ENCODE peak calls at places on chromosomes 7 and 10, in ten cellular contexts. G is 8988T; K is activated CD8-positive, alpha-beta T cell treated with anti-CD3 and anti-CD28 coated beads, Interleukin-2, amount 10 ng/mL, durations not matched to agents 7 days and 5 days; B is uterus; H is lung; U is AG04450; J is left cardiac atrium; D is kidney epithelial cell; E is stimulated activated CD8-positive, alpha-beta memory T cell treated with anti-CD3 and anti-CD28 coated beads, Interleukin-12 subunit alpha, Interleukin-12 subunit beta, amount 100 ng/mL, for 4 hours; L is HT-29. M is an unnamed sample.

GRCh38 chr10:6347391-6347951 is 144.7 kb downstream of the PFKFB3 start:
- DNase-seq in G (no peak), K (peak; percentile 59), B (no peak), H (no peak), U (no peak), J (no peak), D (peak; percentile 37), E (peak; percentile 32), L (no peak), M (peak; percentile 71)

GRCh38 chr7:50628469-50629084 is 63.4 kb upstream of the DDC start:
- DNase-seq in G (no peak), K (no peak), B (no peak), H (peak; percentile 23), U (no peak), J (no peak), D (no peak), E (no peak), L (no peak), M (no peak)

GRCh38 chr7:135353832-135354231 is 120.2 kb downstream of the STRA8 start:
- DNase-seq in G (no peak), K (no peak), B (no peak), H (no peak), U (no peak), J (no peak), D (no peak), E (no peak), L (no peak), M (no peak)

GRCh38 chr7:2624293-2624881 is 7.4 kb upstream of the TTYH3 start:
- DNase-seq in G (no peak), K (no peak), B (no peak), H (no peak), U (no peak), J (no peak), D (no peak), E (no peak), L (no peak), M (no peak)

GRCh38 chr7:149855368-149856305 is 17.5 kb downstream of the ZNF862 start:
- DNase-seq in G (no peak), K (no peak), B (no peak), H (no peak), U (no peak), J (no peak), D (peak; percentile 26), E (no peak), L (no peak), M (no peak)

GRCh38 chr7:157548691-157549265 is 212.0 kb downstream of the DNAJB6 start:
- DNase-seq in G (no peak), K (no peak), B (no peak), H (no peak), U (no peak), J (no peak), D (no peak), E (no peak), L (no peak), M (no peak)

GRCh38 chr7:6637544-6638229 is 569 bp downstream of the ZNF316 start:
- DNase-seq in G (peak; percentile 98), K (peak; percentile 72), B (no peak), H (peak; percentile 37), U (no peak), J (no peak), D (no peak), E (peak; percentile 61), L (peak; percentile 37), M (peak; percentile 78)

GRCh38 chr10:19941206-19941880 is 125.1 kb downstream of the PLXDC2 start:
- DNase-seq in G (no peak), K (no peak), B (no peak), H (no peak), U (no peak), J (no peak), D (no peak), E (no peak), L (no peak), M (no peak)

GRCh38 chr7:138981332-138982203 is at the start of gene KIAA1549:
- DNase-seq in G (peak; percentile 78), K (peak; percentile 72), B (peak; percentile 34), H (peak; percentile 41), U (no peak), J (peak; percentile 69), D (no peak), E (peak; percentile 34), L (peak; percentile 46), M (peak; percentile 96)

GRCh38 chr7:20484366-20484765 is 131.1 kb upstream of the ABCB5 start:
- DNase-seq in G (no peak), K (no peak), B (no peak), H (no peak), U (no peak), J (no peak), D (no peak), E (no peak), L (no peak), M (no peak)

GRCh38 chr10:70169661-70170364 is 501 bp downstream of the SAR1A start:
- DNase-seq in G (no peak), K (peak; percentile 38), B (no peak), H (no peak), U (no peak), J (no peak), D (no peak), E (no peak), L (peak; percentile 37), M (no peak)

GRCh38 chr10:74011016-74011415 is 13.1 kb downstream of the VCL start:
- DNase-seq in G (no peak), K (no peak), B (no peak), H (no peak), U (no peak), J (no peak), D (no peak), E (no peak), L (no peak), M (no peak)

GRCh38 chr7:4108951-4109350 is 573.1 kb upstream of the FOXK1 start:
- DNase-seq in G (no peak), K (no peak), B (no peak), H (no peak), U (no peak), J (no peak), D (no peak), E (no peak), L (no peak), M (no peak)

GRCh38 chr7:80795174-80795573 is 123.7 kb downstream of the SEMA3C start:
- DNase-seq in G (no peak), K (no peak), B (no peak), H (no peak), U (no peak), J (no peak), D (no peak), E (no peak), L (no peak), M (peak; percentile 48)

GRCh38 chr10:70925377-70926214 is 37.2 kb upstream of the PCBD1 start:
- DNase-seq in G (peak; percentile 86), K (peak; percentile 67), B (peak; percentile 25), H (no peak), U (no peak), J (peak; percentile 54), D (no peak), E (peak; percentile 8), L (peak; percentile 49), M (peak; percentile 87)

GRCh38 chr10:25552283-25552919 is 377.6 kb downstream of the GPR158 start:
- DNase-seq in G (no peak), K (no peak), B (no peak), H (no peak), U (no peak), J (no peak), D (no peak), E (no peak), L (no peak), M (no peak)

GRCh38 chr10:118741994-118742393 is 12.8 kb downstream of the CACUL1 start:
- DNase-seq in G (no peak), K (no peak), B (no peak), H (no peak), U (no peak), J (no peak), D (no peak), E (no peak), L (peak; percentile 14), M (no peak)

GRCh38 chr7:131538071-131538790 is 18.2 kb downstream of the PODXL start:
- DNase-seq in G (peak; percentile 59), K (no peak), B (no peak), H (no peak), U (no peak), J (no peak), D (no peak), E (no peak), L (peak; percentile 98), M (peak; percentile 64)

M was measured in AG20443.